ENCODE peak calls at places on chromosomes 13 and 19, in ten cellular contexts. X is naive thymus-derived CD8-positive, alpha-beta T cell; P is AML-193; B is EL; R is stimulated activated CD8-positive, alpha-beta memory T cell treated with anti-CD3 and anti-CD28 coated beads, Interleukin-4, amount 100 ng/mL, for 24 hours; W is activated naive CD4-positive, alpha-beta T cell; I is left ventricle myocardium inferior; Q is iris pigment epithelial cell; U is activated T-cell treated with anti-CD3 and anti-CD28 coated beads, Interleukin-2, amount 50 U/mL, for 72 hours; H is neural progenitor cell. N is an unnamed sample.

GRCh38 chr19:55383789-55384575 is at the start of gene TMEM238:
- DNase-seq in Q (peak; percentile 81), U (peak; percentile 75), B (peak; percentile 70), H (peak; percentile 88), I (peak; percentile 46), R (peak; percentile 19), W (no peak), X (peak; percentile 37), P (peak; percentile 52), N (peak; percentile 84)

GRCh38 chr19:35986664-35987570 is 8.1 kb upstream of the SDHAF1 start:
- DNase-seq in B (no peak), U (peak; percentile 22), R (peak; percentile 19), W (no peak), P (peak; percentile 13), I (peak; percentile 50), H (peak; percentile 76), X (no peak), Q (no peak), N (peak; percentile 33)

GRCh38 chr19:33032218-33032781 is 32.4 kb downstream of the RHPN2 start:
- DNase-seq in X (no peak), P (no peak), Q (no peak), B (no peak), I (no peak), W (no peak), R (no peak), H (peak; percentile 19), U (no peak), N (no peak)

GRCh38 chr19:58544591-58545285 is 874 bp downstream of the TRIM28 start:
- DNase-seq in R (peak; percentile 63), H (peak; percentile 90), U (peak; percentile 46), X (peak; percentile 78), I (no peak), W (no peak), P (no peak), B (no peak), Q (peak; percentile 55), N (peak; percentile 94)

GRCh38 chr19:5312058-5312457 is 28.6 kb downstream of the PTPRS start:
- DNase-seq in H (no peak), U (no peak), B (no peak), W (no peak), I (no peak), X (no peak), Q (no peak), R (no peak), P (no peak), N (no peak)

GRCh38 chr19:2015611-2015950 is at the start of gene BTBD2:
- DNase-seq in R (peak; percentile 36), Q (peak; percentile 59), H (no peak), X (peak; percentile 49), I (no peak), U (peak; percentile 52), B (peak; percentile 76), W (no peak), P (no peak), N (peak; percentile 87)

GRCh38 chr19:10289836-10290438 is at the start of gene ICAM5:
- DNase-seq in H (no peak), B (peak; percentile 68), I (no peak), W (no peak), U (peak; percentile 58), R (no peak), Q (no peak), X (no peak), P (no peak), N (peak; percentile 50)

GRCh38 chr13:102707465-102707864 is 12.6 kb upstream of the METTL21C start:
- DNase-seq in X (no peak), R (no peak), I (no peak), U (no peak), P (no peak), H (no peak), B (peak; percentile 93), Q (peak; percentile 88), W (no peak), N (peak; percentile 83)

GRCh38 chr13:57632276-57633140 is 964 bp downstream of the PCDH17 start:
- DNase-seq in I (no peak), B (no peak), U (no peak), R (no peak), Q (no peak), X (no peak), W (no peak), P (no peak), H (peak; percentile 57), N (peak; percentile 5)

GRCh38 chr13:102021777-102022176 is 380.1 kb downstream of the FGF14 start:
- DNase-seq in P (no peak), X (no peak), U (no peak), I (no peak), W (no peak), R (no peak), B (no peak), H (no peak), Q (no peak), N (no peak)

GRCh38 chr19:19381007-19381926 is 24.2 kb upstream of the GATAD2A start:
- DNase-seq in U (no peak), W (no peak), P (no peak), Q (no peak), B (no peak), R (no peak), H (no peak), I (no peak), X (no peak), N (no peak)

GRCh38 chr19:45824041-45824471 is 8.9 kb upstream of the RSPH6A start:
- DNase-seq in Q (no peak), U (no peak), H (no peak), B (no peak), I (no peak), W (no peak), X (no peak), R (no peak), P (no peak), N (no peak)

GRCh38 chr19:12733369-12733896 is 1.1 kb downstream of the TRIR start:
- DNase-seq in B (peak; percentile 65), Q (peak; percentile 56), X (peak; percentile 32), P (peak; percentile 56), H (peak; percentile 52), R (peak; percentile 40), I (no peak), U (peak; percentile 68), W (no peak), N (peak; percentile 75)

GRCh38 chr13:112181336-112182051 is 114.5 kb downstream of the SOX1 start:
- DNase-seq in W (no peak), P (no peak), Q (no peak), R (no peak), X (no peak), B (no peak), U (no peak), I (no peak), H (no peak), N (no peak)